ENCODE peak calls at places on chromosomes 16 and 17, in seven cellular contexts. U is SK-N-SH; B is ascending aorta; K is CD4-positive, alpha-beta T cell; O is mesothelial cell of epicardium; I is psoas muscle; X is hepatocyte. A is an unnamed sample.

GRCh38 chr17:4708436-4708835 is 2.0 kb upstream of the ARRB2 start:
- DNase-seq in U (no peak), B (no peak), K (peak; percentile 36), O (no peak), I (no peak), X (no peak), A (no peak)

GRCh38 chr16:58733248-58733670 is 857 bp downstream of the GOT2 start:
- DNase-seq in U (peak; percentile 34), B (no peak), K (no peak), O (no peak), I (peak; percentile 54), X (no peak), A (no peak)

GRCh38 chr17:73513426-73513825 is 130.8 kb downstream of the SDK2 start:
- DNase-seq in U (no peak), B (no peak), K (no peak), O (no peak), I (peak; percentile 3), X (no peak), A (no peak)

GRCh38 chr16:9012848-9013507 is 49.3 kb upstream of the USP7 start:
- DNase-seq in U (peak; percentile 79), B (no peak), K (no peak), O (peak; percentile 45), I (no peak), X (peak; percentile 34), A (no peak)

GRCh38 chr16:20347666-20348364 is 4.7 kb downstream of the UMOD start:
- DNase-seq in U (no peak), B (no peak), K (no peak), O (no peak), I (no peak), X (no peak), A (no peak)

GRCh38 chr17:6387858-6388257 is 47.1 kb downstream of the AIPL1 start:
- DNase-seq in U (no peak), B (no peak), K (no peak), O (no peak), I (no peak), X (no peak), A (no peak)

GRCh38 chr17:320139-320538 is 32.5 kb downstream of the RPH3AL start:
- DNase-seq in U (no peak), B (no peak), K (no peak), O (no peak), I (peak; percentile 26), X (no peak), A (no peak)

GRCh38 chr17:58335779-58336455 is 7.3 kb upstream of the TSPOAP1 start:
- DNase-seq in U (peak; percentile 78), B (no peak), K (peak; percentile 74), O (no peak), I (no peak), X (no peak), A (no peak)

GRCh38 chr17:28173801-28174200 is 131.3 kb downstream of the NLK start:
- DNase-seq in U (no peak), B (no peak), K (no peak), O (no peak), I (no peak), X (peak; percentile 9), A (no peak)

GRCh38 chr17:7211512-7212277 is 7.9 kb downstream of the DLG4 start:
- DNase-seq in U (peak; percentile 82), B (no peak), K (no peak), O (no peak), I (peak; percentile 27), X (no peak), A (no peak)

GRCh38 chr16:53504161-53504663 is 1.2 kb upstream of the AKTIP start:
- DNase-seq in U (peak; percentile 49), B (peak; percentile 40), K (peak; percentile 26), O (no peak), I (peak; percentile 75), X (peak; percentile 41), A (peak; percentile 53)

GRCh38 chr16:53504665-53505064 is 1.7 kb upstream of the AKTIP start:
- DNase-seq in U (no peak), B (no peak), K (peak; percentile 27), O (no peak), I (peak; percentile 57), X (no peak), A (peak; percentile 18)

GRCh38 chr16:53503270-53503911 is 382 bp upstream of the AKTIP start:
- DNase-seq in U (peak; percentile 98), B (peak; percentile 100), K (peak; percentile 99), O (peak; percentile 99), I (peak; percentile 100), X (peak; percentile 100), A (peak; percentile 100)

GRCh38 chr16:53507464-53508180 is 4.6 kb upstream of the AKTIP start:
- DNase-seq in U (no peak), B (no peak), K (no peak), O (no peak), I (no peak), X (no peak), A (no peak)

GRCh38 chr16:53506254-53506653 is 3.2 kb upstream of the AKTIP start:
- DNase-seq in U (no peak), B (no peak), K (no peak), O (no peak), I (no peak), X (no peak), A (no peak)
- TF ChIP-seq CTCF in U (no peak), B (no peak), K (no peak), O (no peak), I (no peak), X (no peak), A (no peak)

GRCh38 chr17:42171831-42172230 is 9.1 kb downstream of the KCNH4 start:
- DNase-seq in U (no peak), B (no peak), K (no peak), O (peak; percentile 61), I (no peak), X (peak; percentile 37), A (no peak)
- TF ChIP-seq CTCF in U (no peak), B (no peak), K (no peak), O (no peak), I (no peak), X (no peak), A (no peak)

GRCh38 chr16:84086996-84087395 is 29.7 kb downstream of the MBTPS1 start:
- DNase-seq in U (no peak), B (no peak), K (no peak), O (no peak), I (no peak), X (no peak), A (no peak)

GRCh38 chr16:84090212-84090611 is 26.5 kb downstream of the MBTPS1 start:
- DNase-seq in U (no peak), B (no peak), K (no peak), O (no peak), I (no peak), X (no peak), A (no peak)

GRCh38 chr16:84086357-84086756 is 30.4 kb downstream of the MBTPS1 start:
- DNase-seq in U (peak; percentile 27), B (no peak), K (no peak), O (no peak), I (no peak), X (no peak), A (no peak)

GRCh38 chr16:84087461-84088151 is 29.1 kb downstream of the MBTPS1 start:
- DNase-seq in U (no peak), B (no peak), K (no peak), O (no peak), I (no peak), X (no peak), A (no peak)

DNA sequence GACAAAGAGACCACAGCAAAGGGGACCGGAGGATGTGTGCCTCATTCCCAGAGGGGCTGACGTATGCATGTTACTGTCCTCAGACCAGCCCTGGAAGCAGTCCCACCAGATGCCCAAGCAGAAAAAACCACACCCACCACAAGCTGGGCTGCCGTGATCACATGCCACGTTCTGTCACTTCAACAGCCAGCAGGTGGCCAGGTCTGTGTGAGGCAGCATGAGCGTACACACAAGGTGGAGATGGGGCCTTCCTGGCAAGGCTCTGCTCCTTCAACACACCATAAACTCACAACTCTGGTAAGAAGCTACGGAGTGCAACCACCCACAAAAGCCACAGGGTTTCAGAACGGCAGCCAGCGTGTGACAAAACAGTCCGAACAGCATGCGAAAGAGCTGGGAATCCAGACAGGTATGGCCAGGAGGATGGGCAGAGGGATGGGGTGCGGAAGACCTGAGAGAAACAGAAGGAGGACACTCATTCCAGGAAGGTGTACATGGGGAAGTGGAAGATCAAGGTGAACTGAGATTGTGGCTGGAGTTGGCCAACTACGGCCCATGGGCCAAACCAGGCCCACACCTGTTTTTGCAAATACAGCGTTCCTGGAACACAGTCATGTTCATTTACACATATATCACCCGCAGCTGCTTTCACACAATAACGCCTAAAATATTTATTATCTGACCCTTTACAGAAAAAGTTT is 27.9 kb downstream of the MBTPS1 start:
- DNase-seq in U (no peak), B (no peak), K (peak; percentile 62), O (no peak), I (no peak), X (no peak), A (no peak)
- TF ChIP-seq CTCF in U (no peak), B (no peak), K (peak; percentile 21), O (no peak), I (no peak), X (no peak), A (no peak)

GRCh38 chr17:80363120-80363515 is 51.8 kb upstream of the ENDOV start:
- DNase-seq in U (no peak), B (no peak), K (no peak), O (no peak), I (peak; percentile 22), X (no peak), A (no peak)

GRCh38 chr17:80360396-80360795 is 54.6 kb upstream of the ENDOV start:
- DNase-seq in U (no peak), B (no peak), K (no peak), O (no peak), I (no peak), X (no peak), A (no peak)

GRCh38 chr17:80363518-80364090 is 51.4 kb upstream of the ENDOV start:
- DNase-seq in U (no peak), B (no peak), K (no peak), O (no peak), I (peak; percentile 50), X (no peak), A (no peak)

GRCh38 chr17:80362428-80363119 is 52.4 kb upstream of the ENDOV start:
- DNase-seq in U (no peak), B (no peak), K (no peak), O (no peak), I (peak; percentile 44), X (no peak), A (no peak)

DNA sequence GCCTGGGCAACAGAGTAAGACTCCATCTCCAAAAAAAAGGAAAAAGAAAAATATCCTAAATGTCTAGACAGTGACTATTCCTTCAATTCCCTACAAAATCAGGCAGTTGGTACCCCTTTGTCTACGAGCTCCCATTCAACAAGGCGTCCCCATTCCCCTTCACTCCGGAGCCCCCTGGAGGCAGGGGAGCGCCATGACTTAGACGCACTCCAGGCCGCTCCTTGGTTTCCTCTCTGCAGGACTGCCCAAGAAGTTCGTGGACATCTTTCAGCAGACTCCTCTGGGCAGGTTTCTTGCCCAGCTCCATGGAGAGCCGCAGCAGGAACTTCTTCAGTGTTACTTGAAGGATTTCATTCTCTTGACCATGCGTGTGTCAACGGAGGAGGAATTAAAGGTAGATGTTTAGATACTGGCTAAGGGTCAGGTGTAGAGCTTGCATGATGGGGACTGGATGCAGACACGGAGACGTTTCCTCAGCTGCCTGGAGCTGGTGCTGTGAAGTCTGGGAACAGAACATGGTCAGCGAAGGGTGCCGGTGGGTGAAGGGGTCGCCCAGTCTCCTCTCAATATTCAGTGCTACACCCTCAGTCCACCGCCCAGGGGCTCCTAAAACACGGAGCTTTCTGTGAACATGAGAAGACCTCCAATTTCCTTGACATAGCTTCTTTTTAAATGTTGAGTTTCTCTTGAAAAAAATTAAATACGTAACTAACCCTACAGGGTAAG is 53.3 kb upstream of the ENDOV start:
- DNase-seq in U (peak; percentile 71), B (no peak), K (no peak), O (no peak), I (peak; percentile 49), X (no peak), A (peak; percentile 34)
- TF ChIP-seq CTCF in U (peak; percentile 55), B (peak; percentile 35), K (peak; percentile 16), O (peak; percentile 13), I (peak; percentile 18), X (peak; percentile 20), A (peak; percentile 28)